ENCODE peak calls at places on chromosomes 3 and 15, in six cellular contexts. One of them, this sample, is unnamed.

GRCh38 chr3:11390411-11391171 is 118.4 kb downstream of the ATG7 start:
- DNase-seq in OCI-LY7: no peak
- DNase-seq in IMR-90: peak
- DNase-seq in breast epithelium: no peak
- DNase-seq in AG10803: no peak
- DNase-seq in neural progenitor cell: no peak
- DNase-seq in this sample: no peak

GRCh38 chr3:54517424-54517823 is 395.1 kb downstream of the CACNA2D3 start:
- DNase-seq in OCI-LY7: no peak
- DNase-seq in IMR-90: no peak
- DNase-seq in breast epithelium: no peak
- DNase-seq in AG10803: no peak
- DNase-seq in neural progenitor cell: no peak
- DNase-seq in this sample: no peak

GRCh38 chr3:171977426-171977825 is 62.0 kb upstream of the FNDC3B start:
- DNase-seq in OCI-LY7: no peak
- DNase-seq in IMR-90: no peak
- DNase-seq in breast epithelium: no peak
- DNase-seq in AG10803: no peak
- DNase-seq in neural progenitor cell: no peak
- DNase-seq in this sample: no peak

GRCh38 chr3:164416491-164417222 is 661.6 kb downstream of the SI start:
- DNase-seq in OCI-LY7: no peak
- DNase-seq in IMR-90: no peak
- DNase-seq in breast epithelium: no peak
- DNase-seq in AG10803: peak
- DNase-seq in neural progenitor cell: no peak
- DNase-seq in this sample: peak

GRCh38 chr15:66369773-66370651 is 13.5 kb upstream of the TIPIN start:
- DNase-seq in OCI-LY7: peak
- DNase-seq in IMR-90: peak
- DNase-seq in breast epithelium: no peak
- DNase-seq in AG10803: peak
- DNase-seq in neural progenitor cell: no peak
- DNase-seq in this sample: no peak

GRCh38 chr15:60208708-60209107 is 189.1 kb downstream of the ANXA2 start:
- DNase-seq in OCI-LY7: no peak
- DNase-seq in IMR-90: no peak
- DNase-seq in breast epithelium: no peak
- DNase-seq in AG10803: peak
- DNase-seq in neural progenitor cell: no peak
- DNase-seq in this sample: no peak

GRCh38 chr15:85800460-85801123 is 5.9 kb upstream of the KLHL25 start:
- DNase-seq in OCI-LY7: peak
- DNase-seq in IMR-90: peak
- DNase-seq in breast epithelium: peak
- DNase-seq in AG10803: peak
- DNase-seq in neural progenitor cell: no peak
- DNase-seq in this sample: peak

GRCh38 chr3:171967932-171968678 is 71.3 kb upstream of the FNDC3B start:
- DNase-seq in OCI-LY7: no peak
- DNase-seq in IMR-90: peak
- DNase-seq in breast epithelium: no peak
- DNase-seq in AG10803: peak
- DNase-seq in neural progenitor cell: no peak
- DNase-seq in this sample: no peak

GRCh38 chr15:92861742-92862141 is 38.4 kb upstream of the CHD2 start:
- DNase-seq in OCI-LY7: no peak
- DNase-seq in IMR-90: no peak
- DNase-seq in breast epithelium: no peak
- DNase-seq in AG10803: no peak
- DNase-seq in neural progenitor cell: no peak
- DNase-seq in this sample: no peak

GRCh38 chr15:90705212-90705611 is 11.9 kb upstream of the BLM start:
- DNase-seq in OCI-LY7: no peak
- DNase-seq in IMR-90: no peak
- DNase-seq in breast epithelium: no peak
- DNase-seq in AG10803: no peak
- DNase-seq in neural progenitor cell: no peak
- DNase-seq in this sample: no peak

GRCh38 chr3:2579206-2579605 is 480.5 kb downstream of the CNTN4 start:
- DNase-seq in OCI-LY7: no peak
- DNase-seq in IMR-90: no peak
- DNase-seq in breast epithelium: no peak
- DNase-seq in AG10803: no peak
- DNase-seq in neural progenitor cell: no peak
- DNase-seq in this sample: no peak

GRCh38 chr3:45599984-45600650 is 5.6 kb downstream of the LIMD1 start:
- DNase-seq in OCI-LY7: no peak
- DNase-seq in IMR-90: no peak
- DNase-seq in breast epithelium: no peak
- DNase-seq in AG10803: no peak
- DNase-seq in neural progenitor cell: no peak
- DNase-seq in this sample: no peak

DNA sequence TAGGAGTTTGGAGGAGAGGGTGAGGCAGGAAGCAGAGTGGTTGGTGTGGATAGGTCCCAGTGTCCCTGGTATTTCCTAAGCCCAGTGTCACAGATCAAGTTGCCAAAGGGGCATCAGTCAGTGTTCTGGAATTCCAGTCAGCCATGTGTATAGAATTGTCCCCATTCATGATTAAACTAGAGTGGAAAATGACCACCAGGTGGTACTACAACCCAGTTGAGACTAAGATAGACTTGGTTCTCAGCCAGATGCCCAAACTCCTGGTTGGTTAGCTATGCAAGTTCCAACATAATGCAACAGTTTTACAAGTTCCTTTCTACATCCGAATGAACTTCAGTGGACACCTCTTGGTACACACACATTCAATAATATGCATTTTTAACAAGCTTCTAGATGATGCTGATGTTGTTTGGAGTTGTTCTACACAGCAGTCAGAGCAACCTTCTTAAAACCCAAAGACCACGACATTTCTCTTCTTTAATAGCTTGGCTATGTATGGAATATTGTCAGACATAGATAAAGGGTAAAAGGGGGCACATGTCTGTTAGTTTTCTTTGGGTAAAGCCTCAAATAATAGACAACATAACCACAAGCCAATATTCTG is 8.4 kb upstream of the ATR start:
- DNase-seq in OCI-LY7: peak
- DNase-seq in IMR-90: peak
- DNase-seq in breast epithelium: no peak
- DNase-seq in AG10803: peak
- DNase-seq in neural progenitor cell: peak
- DNase-seq in this sample: peak
- TF ChIP-seq CTCF in OCI-LY7: peak
- TF ChIP-seq CTCF in IMR-90: peak
- TF ChIP-seq CTCF in breast epithelium: peak
- TF ChIP-seq CTCF in AG10803: peak
- TF ChIP-seq CTCF in neural progenitor cell: peak
- TF ChIP-seq CTCF in this sample: peak

GRCh38 chr3:50676031-50676705 is 1.4 kb downstream of the DOCK3 start:
- DNase-seq in OCI-LY7: no peak
- DNase-seq in IMR-90: no peak
- DNase-seq in breast epithelium: no peak
- DNase-seq in AG10803: no peak
- DNase-seq in neural progenitor cell: no peak
- DNase-seq in this sample: no peak

GRCh38 chr3:50673937-50674336 is 790 bp upstream of the DOCK3 start:
- DNase-seq in OCI-LY7: no peak
- DNase-seq in IMR-90: no peak
- DNase-seq in breast epithelium: no peak
- DNase-seq in AG10803: no peak
- DNase-seq in neural progenitor cell: no peak
- DNase-seq in this sample: no peak

GRCh38 chr3:50672656-50673055 is 2.1 kb upstream of the DOCK3 start:
- DNase-seq in OCI-LY7: no peak
- DNase-seq in IMR-90: no peak
- DNase-seq in breast epithelium: no peak
- DNase-seq in AG10803: no peak
- DNase-seq in neural progenitor cell: no peak
- DNase-seq in this sample: no peak

GRCh38 chr3:50674349-50675178 is at the start of gene DOCK3:
- DNase-seq in OCI-LY7: no peak
- DNase-seq in IMR-90: peak
- DNase-seq in breast epithelium: peak
- DNase-seq in AG10803: peak
- DNase-seq in neural progenitor cell: peak
- DNase-seq in this sample: no peak

DNA sequence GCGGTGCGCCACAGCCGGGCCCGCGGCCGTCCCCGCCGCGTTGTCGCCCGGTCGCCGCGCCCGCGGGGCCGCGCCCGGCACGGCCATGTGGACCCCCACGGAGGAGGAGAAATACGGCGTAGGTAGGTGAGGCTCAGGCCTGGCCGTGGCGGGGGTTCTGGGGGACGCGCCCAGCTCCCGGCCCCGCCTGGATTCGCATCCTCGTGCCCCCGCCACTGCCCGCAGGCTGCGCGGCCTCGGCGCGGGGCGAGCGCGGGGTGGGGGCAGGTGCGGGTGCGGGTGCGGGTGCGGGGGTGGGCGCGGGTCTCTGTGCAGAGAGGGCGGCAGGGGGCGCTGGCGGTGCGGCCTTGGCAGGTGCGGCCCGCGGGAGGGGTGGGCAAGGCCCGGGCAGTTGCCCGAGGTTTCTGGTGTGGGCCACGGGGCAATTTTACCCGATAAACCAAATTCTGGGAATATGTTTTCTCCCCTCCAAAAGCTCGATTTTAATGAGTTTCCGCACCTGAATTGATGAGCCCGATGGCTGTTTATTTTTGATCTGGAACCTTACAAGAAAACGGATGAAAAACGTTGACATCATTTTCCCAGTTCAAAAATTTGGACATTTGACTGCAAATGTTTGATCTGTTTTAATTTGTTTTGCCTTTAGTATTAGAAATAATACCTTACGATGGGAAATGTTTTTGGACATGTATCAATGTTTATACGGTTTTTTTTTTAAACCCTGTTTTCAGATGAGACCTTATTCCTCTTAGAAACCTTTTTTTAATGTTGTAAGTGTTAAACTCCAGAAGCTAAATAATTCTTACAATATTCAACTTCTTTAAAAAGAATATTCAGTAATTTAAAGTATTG is 678 bp downstream of the DOCK3 start:
- DNase-seq in OCI-LY7: peak
- DNase-seq in IMR-90: no peak
- DNase-seq in breast epithelium: no peak
- DNase-seq in AG10803: no peak
- DNase-seq in neural progenitor cell: peak
- DNase-seq in this sample: no peak
- H3K4me3 ChIP-seq in OCI-LY7: no peak
- H3K4me3 ChIP-seq in IMR-90: peak
- H3K4me3 ChIP-seq in breast epithelium: peak
- H3K4me3 ChIP-seq in AG10803: peak
- H3K4me3 ChIP-seq in neural progenitor cell: peak
- H3K4me3 ChIP-seq in this sample: peak

GRCh38 chr3:48662140-48662752 is 440 bp downstream of the CELSR3 start:
- DNase-seq in OCI-LY7: no peak
- DNase-seq in IMR-90: no peak
- DNase-seq in breast epithelium: no peak
- DNase-seq in AG10803: no peak
- DNase-seq in neural progenitor cell: peak
- DNase-seq in this sample: no peak

GRCh38 chr3:48662753-48663488 is at the start of gene CELSR3:
- DNase-seq in OCI-LY7: peak
- DNase-seq in IMR-90: peak
- DNase-seq in breast epithelium: peak
- DNase-seq in AG10803: peak
- DNase-seq in neural progenitor cell: peak
- DNase-seq in this sample: peak

GRCh38 chr3:48663489-48664312 is 1.0 kb upstream of the CELSR3 start:
- DNase-seq in OCI-LY7: peak
- DNase-seq in IMR-90: peak
- DNase-seq in breast epithelium: peak
- DNase-seq in AG10803: peak
- DNase-seq in neural progenitor cell: peak
- DNase-seq in this sample: peak

GRCh38 chr3:48664929-48665328 is 2.2 kb upstream of the CELSR3 start:
- DNase-seq in OCI-LY7: no peak
- DNase-seq in IMR-90: no peak
- DNase-seq in breast epithelium: no peak
- DNase-seq in AG10803: no peak
- DNase-seq in neural progenitor cell: no peak
- DNase-seq in this sample: no peak

DNA sequence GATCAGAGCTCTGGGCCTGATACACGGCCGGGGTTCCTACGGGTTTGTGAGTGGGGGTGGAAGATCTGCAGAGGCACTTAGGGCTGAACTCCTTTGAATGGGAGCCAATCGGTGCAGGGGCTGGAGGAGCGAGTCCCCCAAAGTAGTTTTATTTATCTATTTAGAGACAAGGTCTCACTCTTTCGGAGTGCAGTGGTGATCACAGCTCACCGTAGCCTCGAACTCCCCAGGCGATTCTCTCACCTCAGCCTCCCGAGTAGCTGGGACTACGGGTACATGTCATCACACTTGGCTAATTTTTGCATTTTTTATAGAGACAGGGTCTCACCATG is 1.6 kb upstream of the CELSR3 start:
- DNase-seq in OCI-LY7: no peak
- DNase-seq in IMR-90: no peak
- DNase-seq in breast epithelium: no peak
- DNase-seq in AG10803: no peak
- DNase-seq in neural progenitor cell: no peak
- DNase-seq in this sample: no peak
- TF ChIP-seq CTCF in OCI-LY7: peak
- TF ChIP-seq CTCF in IMR-90: no peak
- TF ChIP-seq CTCF in breast epithelium: no peak
- TF ChIP-seq CTCF in AG10803: no peak
- TF ChIP-seq CTCF in neural progenitor cell: no peak
- TF ChIP-seq CTCF in this sample: no peak

GRCh38 chr3:160403028-160403545 is 3.6 kb downstream of the SMC4 start:
- DNase-seq in OCI-LY7: no peak
- DNase-seq in IMR-90: peak
- DNase-seq in breast epithelium: no peak
- DNase-seq in AG10803: no peak
- DNase-seq in neural progenitor cell: no peak
- DNase-seq in this sample: no peak
- H3K4me3 ChIP-seq in OCI-LY7: peak
- H3K4me3 ChIP-seq in IMR-90: no peak
- H3K4me3 ChIP-seq in breast epithelium: no peak
- H3K4me3 ChIP-seq in AG10803: peak
- H3K4me3 ChIP-seq in neural progenitor cell: peak
- H3K4me3 ChIP-seq in this sample: peak

This sample was measured in retinal pigment epithelial cell.